ENCODE peak calls at places on chromosomes 2 and 18, in seven cellular contexts. S is LoVo, T is M059J, A is body of pancreas, U is cardiac fibroblast, Z is AG10803, G is DMS79. J is an unnamed sample.
A peak's percentile ranks its signal among the peaks of the same experiment; 100 is the strongest.

GRCh38 chr2:159187095-159187494 is 99.4 kb downstream of the WDSUB1 start:
- DNase-seq in A (no peak), Z (peak; percentile 17), G (no peak), U (no peak), S (no peak), T (no peak), J (no peak)

GRCh38 chr2:192357216-192357615 is 162.5 kb upstream of the TMEFF2 start:
- DNase-seq in U (no peak), T (no peak), G (no peak), S (no peak), A (no peak), Z (no peak), J (no peak)

GRCh38 chr18:24799176-24799575 is 338.7 kb downstream of the HRH4 start:
- DNase-seq in Z (no peak), T (peak; percentile 48), S (no peak), G (no peak), A (no peak), U (no peak), J (no peak)

GRCh38 chr2:53452957-53453748 is 314.5 kb upstream of the CHAC2 start:
- DNase-seq in U (no peak), S (no peak), Z (no peak), G (no peak), T (peak; percentile 32), A (peak; percentile 74), J (peak; percentile 11)

GRCh38 chr2:189285962-189286648 is 106.5 kb upstream of the COL5A2 start:
- DNase-seq in Z (peak; percentile 94), S (no peak), T (peak; percentile 91), U (peak; percentile 95), A (no peak), G (no peak), J (no peak)

GRCh38 chr18:57077786-57078552 is 68.9 kb upstream of the BOD1L2 start:
- DNase-seq in Z (no peak), A (no peak), G (no peak), S (no peak), T (no peak), U (no peak), J (no peak)

GRCh38 chr2:26598336-26599006 is 42.7 kb downstream of the CIB4 start:
- DNase-seq in S (no peak), Z (no peak), U (no peak), G (no peak), A (no peak), T (no peak), J (no peak)

GRCh38 chr2:68119504-68119903 is 38.2 kb upstream of the PNO1 start:
- DNase-seq in S (no peak), T (no peak), G (no peak), A (no peak), Z (no peak), U (no peak), J (no peak)

GRCh38 chr2:228674155-228674554 is 492.7 kb upstream of the SPHKAP start:
- DNase-seq in S (no peak), T (no peak), G (no peak), A (no peak), U (no peak), Z (no peak), J (no peak)

GRCh38 chr2:26706616-26707473 is 14.3 kb downstream of the KCNK3 start:
- DNase-seq in S (no peak), G (no peak), Z (no peak), U (peak; percentile 52), T (no peak), A (peak; percentile 50), J (no peak)

GRCh38 chr2:171174075-171174474 is 13.4 kb upstream of the TLK1 start:
- DNase-seq in S (no peak), Z (no peak), T (no peak), A (no peak), U (no peak), G (no peak), J (no peak)

GRCh38 chr18:5466256-5466655 is 77.5 kb downstream of the EPB41L3 start:
- DNase-seq in T (no peak), S (no peak), U (no peak), A (peak; percentile 54), G (no peak), Z (peak; percentile 58), J (no peak)

GRCh38 chr2:215619022-215619958 is 183.4 kb upstream of the FN1 start:
- DNase-seq in G (peak; percentile 9), Z (no peak), A (no peak), S (peak; percentile 21), T (peak; percentile 94), U (peak; percentile 90), J (no peak)

GRCh38 chr2:15561574-15562344 is 625 bp upstream of the NBAS start:
- DNase-seq in A (peak; percentile 5), S (peak; percentile 35), U (peak; percentile 71), G (peak; percentile 75), Z (peak; percentile 34), T (peak; percentile 54), J (no peak)

GRCh38 chr2:169945515-169945914 is 118.3 kb downstream of the UBR3 start:
- DNase-seq in G (no peak), S (no peak), A (no peak), U (no peak), Z (peak; percentile 1), T (no peak), J (no peak)

GRCh38 chr2:49154140-49154539 is at the start of gene FSHR:
- DNase-seq in Z (no peak), U (no peak), S (no peak), A (no peak), T (no peak), G (no peak), J (no peak)

GRCh38 chr2:202831241-202831997 is 40.1 kb downstream of the ICA1L start:
- DNase-seq in A (peak; percentile 56), S (peak; percentile 47), U (peak; percentile 75), T (peak; percentile 82), Z (peak; percentile 58), G (no peak), J (no peak)

GRCh38 chr18:60096428-60096827 is 196.6 kb downstream of the PMAIP1 start:
- DNase-seq in T (peak; percentile 2), A (no peak), G (no peak), Z (no peak), S (no peak), U (no peak), J (no peak)

GRCh38 chr2:215466097-215466909 is 30.4 kb upstream of the FN1 start:
- DNase-seq in U (peak; percentile 78), G (no peak), T (no peak), S (no peak), A (no peak), Z (peak; percentile 86), J (no peak)

GRCh38 chr2:210623506-210623905 is 67.1 kb downstream of the CPS1 start:
- DNase-seq in T (no peak), G (no peak), U (no peak), Z (no peak), A (no peak), S (no peak), J (no peak)

GRCh38 chr2:43397821-43398220 is 171.4 kb upstream of the ZFP36L2 start:
- DNase-seq in U (no peak), A (no peak), S (no peak), G (no peak), T (no peak), Z (no peak), J (no peak)

GRCh38 chr2:7456762-7457161 is 539.5 kb downstream of the RNF144A start:
- DNase-seq in U (no peak), T (no peak), G (no peak), S (no peak), Z (no peak), A (no peak), J (no peak)

GRCh38 chr18:23573948-23574431 is 12.3 kb downstream of the NPC1 start:
- DNase-seq in S (no peak), T (peak; percentile 92), G (no peak), A (peak; percentile 12), U (peak; percentile 65), Z (peak; percentile 49), J (no peak)

GRCh38 chr2:217079165-217079564 is 219.3 kb upstream of the TNP1 start:
- DNase-seq in Z (no peak), S (no peak), G (no peak), T (no peak), A (no peak), U (no peak), J (no peak)

GRCh38 chr2:232322560-232323327 is 55.8 kb upstream of the ALPP start:
- DNase-seq in A (no peak), Z (no peak), S (no peak), G (no peak), U (no peak), T (no peak), J (no peak)

GRCh38 chr2:59879700-59880131 is 673.7 kb downstream of the BCL11A start:
- DNase-seq in A (no peak), Z (no peak), T (no peak), G (no peak), S (no peak), U (no peak), J (no peak)

GRCh38 chr2:28621172-28622100 is 125.6 kb downstream of the PLB1 start:
- DNase-seq in U (peak; percentile 98), G (peak; percentile 62), T (peak; percentile 97), S (no peak), Z (peak; percentile 92), A (peak; percentile 95), J (no peak)

GRCh38 chr2:110106642-110107041 is 9.0 kb downstream of the MALL start:
- DNase-seq in G (peak; percentile 14), U (peak; percentile 78), Z (peak; percentile 62), S (peak; percentile 42), T (peak; percentile 90), A (no peak), J (peak; percentile 76)

GRCh38 chr18:51077217-51077616 is 47.2 kb downstream of the SMAD4 start:
- DNase-seq in T (peak; percentile 34), U (peak; percentile 15), G (no peak), A (no peak), S (no peak), Z (peak; percentile 39), J (no peak)

GRCh38 chr2:28958689-28959088 is 22.4 kb upstream of the TOGARAM2 start:
- DNase-seq in T (peak; percentile 70), G (peak; percentile 74), A (peak; percentile 64), U (peak; percentile 86), Z (peak; percentile 74), S (peak; percentile 66), J (peak; percentile 40)

GRCh38 chr2:142097711-142098110 is 33.1 kb downstream of the LRP1B start:
- DNase-seq in U (no peak), Z (no peak), T (no peak), S (no peak), G (no peak), A (no peak), J (no peak)

GRCh38 chr2:28407976-28408690 is 15.5 kb downstream of the FOSL2 start:
- DNase-seq in U (no peak), Z (no peak), T (peak; percentile 58), S (no peak), G (no peak), A (no peak), J (no peak)

GRCh38 chr18:48943333-48943732 is 7.4 kb downstream of the SMAD7 start:
- DNase-seq in G (no peak), A (no peak), T (no peak), Z (no peak), U (no peak), S (no peak), J (no peak)

GRCh38 chr18:33833847-33834246 is 255.8 kb downstream of the ASXL3 start:
- DNase-seq in S (no peak), T (no peak), U (no peak), Z (no peak), A (no peak), G (no peak), J (no peak)

GRCh38 chr18:74963820-74964446 is 245.0 kb downstream of the PTGR3 start:
- DNase-seq in U (peak; percentile 65), T (peak; percentile 49), S (peak; percentile 3), A (peak; percentile 61), G (peak; percentile 48), Z (peak; percentile 47), J (peak; percentile 48)

GRCh38 chr2:128451636-128452411 is 133.2 kb upstream of the HS6ST1 start:
- DNase-seq in A (no peak), T (no peak), Z (no peak), U (no peak), G (no peak), S (no peak), J (no peak)

GRCh38 chr2:219253753-219254589 is at the start of gene TUBA4A:
- DNase-seq in U (peak; percentile 70), A (peak; percentile 91), T (peak; percentile 76), G (peak; percentile 33), S (peak; percentile 87), Z (peak; percentile 53), J (no peak)

GRCh38 chr2:15061268-15061667 is 428.8 kb downstream of the LRATD1 start:
- DNase-seq in A (no peak), Z (no peak), G (no peak), T (no peak), S (no peak), U (no peak), J (no peak)